ENCODE peak calls at places on chromosomes 7 and 10, in nine cellular contexts. One of them, this sample, is unnamed.

GRCh38 chr10:43226851-43227845 is 39.7 kb downstream of the RASGEF1A start:
- DNase-seq in SK-N-SH: no peak
- DNase-seq in foreskin fibroblast: no peak
- DNase-seq in occipital lobe: no peak
- DNase-seq in glomerular endothelial cell: no peak
- DNase-seq in kidney tubule cell: no peak
- DNase-seq in ureter: peak
- DNase-seq in HFF-Myc: no peak
- DNase-seq in GM04504: no peak
- DNase-seq in this sample: no peak

GRCh38 chr7:51141451-51141971 is 175.1 kb downstream of the COBL start:
- DNase-seq in SK-N-SH: no peak
- DNase-seq in foreskin fibroblast: peak
- DNase-seq in occipital lobe: no peak
- DNase-seq in glomerular endothelial cell: no peak
- DNase-seq in kidney tubule cell: peak
- DNase-seq in ureter: no peak
- DNase-seq in HFF-Myc: no peak
- DNase-seq in GM04504: peak
- DNase-seq in this sample: peak

GRCh38 chr7:12635830-12636229 is 51.6 kb upstream of the ARL4A start:
- DNase-seq in SK-N-SH: no peak
- DNase-seq in foreskin fibroblast: no peak
- DNase-seq in occipital lobe: no peak
- DNase-seq in glomerular endothelial cell: no peak
- DNase-seq in kidney tubule cell: no peak
- DNase-seq in ureter: no peak
- DNase-seq in HFF-Myc: no peak
- DNase-seq in GM04504: no peak
- DNase-seq in this sample: no peak

GRCh38 chr7:159127691-159128642 is 16.7 kb downstream of the VIPR2 start:
- DNase-seq in SK-N-SH: no peak
- DNase-seq in foreskin fibroblast: no peak
- DNase-seq in occipital lobe: no peak
- DNase-seq in glomerular endothelial cell: no peak
- DNase-seq in kidney tubule cell: no peak
- DNase-seq in ureter: no peak
- DNase-seq in HFF-Myc: no peak
- DNase-seq in GM04504: no peak
- DNase-seq in this sample: no peak

GRCh38 chr10:33279276-33279675 is 55.2 kb downstream of the NRP1 start:
- DNase-seq in SK-N-SH: no peak
- DNase-seq in foreskin fibroblast: no peak
- DNase-seq in occipital lobe: no peak
- DNase-seq in glomerular endothelial cell: no peak
- DNase-seq in kidney tubule cell: no peak
- DNase-seq in ureter: no peak
- DNase-seq in HFF-Myc: no peak
- DNase-seq in GM04504: peak
- DNase-seq in this sample: no peak

GRCh38 chr10:79316671-79317431 is 30.4 kb upstream of the PPIF start:
- DNase-seq in SK-N-SH: peak
- DNase-seq in foreskin fibroblast: no peak
- DNase-seq in occipital lobe: no peak
- DNase-seq in glomerular endothelial cell: no peak
- DNase-seq in kidney tubule cell: peak
- DNase-seq in ureter: no peak
- DNase-seq in HFF-Myc: no peak
- DNase-seq in GM04504: no peak
- DNase-seq in this sample: no peak

GRCh38 chr10:23702977-23703414 is 264.1 kb downstream of the OTUD1 start:
- DNase-seq in SK-N-SH: peak
- DNase-seq in foreskin fibroblast: peak
- DNase-seq in occipital lobe: no peak
- DNase-seq in glomerular endothelial cell: peak
- DNase-seq in kidney tubule cell: peak
- DNase-seq in ureter: peak
- DNase-seq in HFF-Myc: peak
- DNase-seq in GM04504: peak
- DNase-seq in this sample: peak

GRCh38 chr10:94630017-94630688 is 53.4 kb upstream of the CYP2C18 start:
- DNase-seq in SK-N-SH: peak
- DNase-seq in foreskin fibroblast: no peak
- DNase-seq in occipital lobe: no peak
- DNase-seq in glomerular endothelial cell: peak
- DNase-seq in kidney tubule cell: peak
- DNase-seq in ureter: no peak
- DNase-seq in HFF-Myc: peak
- DNase-seq in GM04504: no peak
- DNase-seq in this sample: peak

GRCh38 chr10:128121750-128122412 is 4.3 kb downstream of the MKI67 start:
- DNase-seq in SK-N-SH: no peak
- DNase-seq in foreskin fibroblast: no peak
- DNase-seq in occipital lobe: no peak
- DNase-seq in glomerular endothelial cell: no peak
- DNase-seq in kidney tubule cell: no peak
- DNase-seq in ureter: no peak
- DNase-seq in HFF-Myc: no peak
- DNase-seq in GM04504: no peak
- DNase-seq in this sample: no peak

GRCh38 chr7:134059921-134060320 is 67.2 kb upstream of the LRGUK start:
- DNase-seq in SK-N-SH: no peak
- DNase-seq in foreskin fibroblast: no peak
- DNase-seq in occipital lobe: no peak
- DNase-seq in glomerular endothelial cell: no peak
- DNase-seq in kidney tubule cell: no peak
- DNase-seq in ureter: no peak
- DNase-seq in HFF-Myc: no peak
- DNase-seq in GM04504: no peak
- DNase-seq in this sample: no peak

GRCh38 chr10:50260791-50261281 is 9.5 kb upstream of the ASAH2 start:
- DNase-seq in SK-N-SH: no peak
- DNase-seq in foreskin fibroblast: no peak
- DNase-seq in occipital lobe: no peak
- DNase-seq in glomerular endothelial cell: no peak
- DNase-seq in kidney tubule cell: peak
- DNase-seq in ureter: no peak
- DNase-seq in HFF-Myc: no peak
- DNase-seq in GM04504: no peak
- DNase-seq in this sample: no peak

GRCh38 chr7:51366930-51367613 is 50.5 kb upstream of the COBL start:
- DNase-seq in SK-N-SH: peak
- DNase-seq in foreskin fibroblast: no peak
- DNase-seq in occipital lobe: peak
- DNase-seq in glomerular endothelial cell: no peak
- DNase-seq in kidney tubule cell: peak
- DNase-seq in ureter: peak
- DNase-seq in HFF-Myc: no peak
- DNase-seq in GM04504: peak
- DNase-seq in this sample: no peak

GRCh38 chr10:98407017-98407743 is 7.8 kb downstream of the PYROXD2 start:
- DNase-seq in SK-N-SH: no peak
- DNase-seq in foreskin fibroblast: no peak
- DNase-seq in occipital lobe: no peak
- DNase-seq in glomerular endothelial cell: no peak
- DNase-seq in kidney tubule cell: no peak
- DNase-seq in ureter: no peak
- DNase-seq in HFF-Myc: no peak
- DNase-seq in GM04504: no peak
- DNase-seq in this sample: no peak

GRCh38 chr10:109277456-109277855 is 645.9 kb downstream of the XPNPEP1 start:
- DNase-seq in SK-N-SH: no peak
- DNase-seq in foreskin fibroblast: no peak
- DNase-seq in occipital lobe: no peak
- DNase-seq in glomerular endothelial cell: no peak
- DNase-seq in kidney tubule cell: no peak
- DNase-seq in ureter: no peak
- DNase-seq in HFF-Myc: no peak
- DNase-seq in GM04504: no peak
- DNase-seq in this sample: no peak

GRCh38 chr7:5838771-5839170 is 41.8 kb upstream of the OCM start:
- DNase-seq in SK-N-SH: no peak
- DNase-seq in foreskin fibroblast: no peak
- DNase-seq in occipital lobe: no peak
- DNase-seq in glomerular endothelial cell: no peak
- DNase-seq in kidney tubule cell: no peak
- DNase-seq in ureter: no peak
- DNase-seq in HFF-Myc: no peak
- DNase-seq in GM04504: no peak
- DNase-seq in this sample: no peak

GRCh38 chr7:39700932-39701331 is 77.6 kb downstream of the RALA start:
- DNase-seq in SK-N-SH: no peak
- DNase-seq in foreskin fibroblast: no peak
- DNase-seq in occipital lobe: no peak
- DNase-seq in glomerular endothelial cell: no peak
- DNase-seq in kidney tubule cell: no peak
- DNase-seq in ureter: no peak
- DNase-seq in HFF-Myc: no peak
- DNase-seq in GM04504: no peak
- DNase-seq in this sample: no peak

GRCh38 chr10:28806481-28806880 is 129.2 kb downstream of the BAMBI start:
- DNase-seq in SK-N-SH: no peak
- DNase-seq in foreskin fibroblast: no peak
- DNase-seq in occipital lobe: no peak
- DNase-seq in glomerular endothelial cell: no peak
- DNase-seq in kidney tubule cell: no peak
- DNase-seq in ureter: no peak
- DNase-seq in HFF-Myc: no peak
- DNase-seq in GM04504: no peak
- DNase-seq in this sample: no peak

GRCh38 chr10:24208661-24209420 is at the start of gene KIAA1217:
- DNase-seq in SK-N-SH: peak
- DNase-seq in foreskin fibroblast: peak
- DNase-seq in occipital lobe: no peak
- DNase-seq in glomerular endothelial cell: no peak
- DNase-seq in kidney tubule cell: peak
- DNase-seq in ureter: peak
- DNase-seq in HFF-Myc: peak
- DNase-seq in GM04504: no peak
- DNase-seq in this sample: no peak

GRCh38 chr7:157501576-157501975 is 164.8 kb downstream of the DNAJB6 start:
- DNase-seq in SK-N-SH: no peak
- DNase-seq in foreskin fibroblast: no peak
- DNase-seq in occipital lobe: no peak
- DNase-seq in glomerular endothelial cell: no peak
- DNase-seq in kidney tubule cell: no peak
- DNase-seq in ureter: peak
- DNase-seq in HFF-Myc: no peak
- DNase-seq in GM04504: no peak
- DNase-seq in this sample: no peak

GRCh38 chr7:17706734-17707133 is 233.6 kb downstream of the SNX13 start:
- DNase-seq in SK-N-SH: peak
- DNase-seq in foreskin fibroblast: peak
- DNase-seq in occipital lobe: peak
- DNase-seq in glomerular endothelial cell: peak
- DNase-seq in kidney tubule cell: peak
- DNase-seq in ureter: peak
- DNase-seq in HFF-Myc: peak
- DNase-seq in GM04504: peak
- DNase-seq in this sample: peak

GRCh38 chr10:77702166-77702565 is 64.6 kb upstream of the KCNMA1 start:
- DNase-seq in SK-N-SH: no peak
- DNase-seq in foreskin fibroblast: peak
- DNase-seq in occipital lobe: peak
- DNase-seq in glomerular endothelial cell: no peak
- DNase-seq in kidney tubule cell: peak
- DNase-seq in ureter: no peak
- DNase-seq in HFF-Myc: peak
- DNase-seq in GM04504: peak
- DNase-seq in this sample: no peak

GRCh38 chr10:36173364-36173763 is 531.3 kb upstream of the FZD8 start:
- DNase-seq in SK-N-SH: no peak
- DNase-seq in foreskin fibroblast: no peak
- DNase-seq in occipital lobe: no peak
- DNase-seq in glomerular endothelial cell: peak
- DNase-seq in kidney tubule cell: no peak
- DNase-seq in ureter: no peak
- DNase-seq in HFF-Myc: no peak
- DNase-seq in GM04504: no peak
- DNase-seq in this sample: no peak

GRCh38 chr10:111511751-111512150 is 434.9 kb downstream of the ADRA2A start:
- DNase-seq in SK-N-SH: no peak
- DNase-seq in foreskin fibroblast: no peak
- DNase-seq in occipital lobe: no peak
- DNase-seq in glomerular endothelial cell: no peak
- DNase-seq in kidney tubule cell: no peak
- DNase-seq in ureter: no peak
- DNase-seq in HFF-Myc: no peak
- DNase-seq in GM04504: no peak
- DNase-seq in this sample: no peak

GRCh38 chr7:92010215-92010614 is 69.6 kb downstream of the AKAP9 start:
- DNase-seq in SK-N-SH: no peak
- DNase-seq in foreskin fibroblast: no peak
- DNase-seq in occipital lobe: no peak
- DNase-seq in glomerular endothelial cell: no peak
- DNase-seq in kidney tubule cell: no peak
- DNase-seq in ureter: no peak
- DNase-seq in HFF-Myc: no peak
- DNase-seq in GM04504: no peak
- DNase-seq in this sample: no peak

GRCh38 chr10:47294057-47294456 is 5.9 kb upstream of the GDF10 start:
- DNase-seq in SK-N-SH: no peak
- DNase-seq in foreskin fibroblast: no peak
- DNase-seq in occipital lobe: no peak
- DNase-seq in glomerular endothelial cell: no peak
- DNase-seq in kidney tubule cell: no peak
- DNase-seq in ureter: no peak
- DNase-seq in HFF-Myc: no peak
- DNase-seq in GM04504: no peak
- DNase-seq in this sample: no peak

GRCh38 chr10:13961096-13961495 is 369.6 kb downstream of the FRMD4A start:
- DNase-seq in SK-N-SH: no peak
- DNase-seq in foreskin fibroblast: peak
- DNase-seq in occipital lobe: no peak
- DNase-seq in glomerular endothelial cell: no peak
- DNase-seq in kidney tubule cell: peak
- DNase-seq in ureter: no peak
- DNase-seq in HFF-Myc: peak
- DNase-seq in GM04504: peak
- DNase-seq in this sample: no peak

GRCh38 chr7:154431045-154431444 is 378.8 kb downstream of the DPP6 start:
- DNase-seq in SK-N-SH: no peak
- DNase-seq in foreskin fibroblast: no peak
- DNase-seq in occipital lobe: no peak
- DNase-seq in glomerular endothelial cell: no peak
- DNase-seq in kidney tubule cell: no peak
- DNase-seq in ureter: no peak
- DNase-seq in HFF-Myc: no peak
- DNase-seq in GM04504: no peak
- DNase-seq in this sample: no peak

GRCh38 chr10:78300526-78300925 is 266.9 kb downstream of the RPS24 start:
- DNase-seq in SK-N-SH: no peak
- DNase-seq in foreskin fibroblast: no peak
- DNase-seq in occipital lobe: no peak
- DNase-seq in glomerular endothelial cell: no peak
- DNase-seq in kidney tubule cell: no peak
- DNase-seq in ureter: peak
- DNase-seq in HFF-Myc: no peak
- DNase-seq in GM04504: no peak
- DNase-seq in this sample: no peak

GRCh38 chr7:842436-843031 is 10.3 kb downstream of the SUN1 start:
- DNase-seq in SK-N-SH: peak
- DNase-seq in foreskin fibroblast: no peak
- DNase-seq in occipital lobe: no peak
- DNase-seq in glomerular endothelial cell: no peak
- DNase-seq in kidney tubule cell: no peak
- DNase-seq in ureter: no peak
- DNase-seq in HFF-Myc: no peak
- DNase-seq in GM04504: no peak
- DNase-seq in this sample: no peak

This sample was measured in Panc1.